ENCODE peak calls at places on chromosomes 1 and 21, in five cellular contexts. Q is H9, K is Calu3, P is breast epithelium, G is neural crest cell. U is an unnamed sample.

GRCh38 chr1:169529068-169529642 is 43.4 kb upstream of the SLC19A2 start:
- DNase-seq in Q (peak), K (peak), P (no peak), G (no peak), U (no peak)

GRCh38 chr21:46308431-46308830 is 15.2 kb downstream of the C21orf58 start:
- DNase-seq in Q (no peak), K (no peak), P (no peak), G (no peak), U (no peak)

GRCh38 chr1:199688133-199688676 is 339.3 kb upstream of the NR5A2 start:
- DNase-seq in Q (no peak), K (no peak), P (no peak), G (no peak), U (no peak)

GRCh38 chr1:175146535-175147213 is 45.9 kb downstream of the KIAA0040 start:
- DNase-seq in Q (peak), K (peak), P (peak), G (peak), U (peak)

GRCh38 chr1:118961156-118961555 is 27.0 kb downstream of the TBX15 start:
- DNase-seq in Q (no peak), K (no peak), P (no peak), G (no peak), U (no peak)

GRCh38 chr1:78102082-78102481 is 56.3 kb downstream of the GIPC2 start:
- DNase-seq in Q (no peak), K (no peak), P (no peak), G (no peak), U (no peak)

GRCh38 chr1:227453962-227454361 is 109.4 kb upstream of the ZNF678 start:
- DNase-seq in Q (no peak), K (no peak), P (no peak), G (no peak), U (no peak)

GRCh38 chr21:27759820-27760219 is 792.9 kb upstream of the ADAMTS5 start:
- DNase-seq in Q (peak), K (peak), P (no peak), G (no peak), U (no peak)

GRCh38 chr1:99170516-99170915 is 93.8 kb upstream of the PLPPR4 start:
- DNase-seq in Q (no peak), K (no peak), P (no peak), G (no peak), U (no peak)

GRCh38 chr1:22789356-22789994 is 78.8 kb downstream of the EPHB2 start:
- DNase-seq in Q (no peak), K (peak), P (no peak), G (no peak), U (no peak)

GRCh38 chr1:24089743-24090555 is 22.0 kb downstream of the MYOM3 start:
- DNase-seq in Q (no peak), K (no peak), P (no peak), G (no peak), U (no peak)

GRCh38 chr1:216310776-216311175 is 112.5 kb downstream of the USH2A start:
- DNase-seq in Q (peak), K (peak), P (no peak), G (peak), U (peak)

GRCh38 chr21:44374601-44375280 is 21.3 kb downstream of the TRPM2 start:
- DNase-seq in Q (no peak), K (no peak), P (no peak), G (no peak), U (no peak)

GRCh38 chr1:22317231-22317919 is 134.3 kb upstream of the ZBTB40 start:
- DNase-seq in Q (peak), K (peak), P (peak), G (peak), U (no peak)

GRCh38 chr1:165218666-165219065 is 137.8 kb downstream of the LMX1A start:
- DNase-seq in Q (no peak), K (no peak), P (no peak), G (no peak), U (no peak)
- TF ChIP-seq CTCF in Q (no peak), K (no peak), P (no peak), G (no peak), U (no peak)

GRCh38 chr1:154987326-154987725 is 4.2 kb downstream of the FLAD1 start:
- DNase-seq in Q (no peak), K (no peak), P (no peak), G (no peak), U (no peak)

GRCh38 chr1:154983776-154984466 is 777 bp downstream of the FLAD1 start:
- DNase-seq in Q (no peak), K (no peak), P (no peak), G (no peak), U (no peak)

GRCh38 chr1:154989195-154989860 is 4.1 kb upstream of the LENEP start:
- DNase-seq in Q (no peak), K (no peak), P (no peak), G (no peak), U (no peak)

GRCh38 chr1:154990276-154990675 is 3.1 kb upstream of the LENEP start:
- DNase-seq in Q (no peak), K (no peak), P (no peak), G (no peak), U (no peak)

DNA sequence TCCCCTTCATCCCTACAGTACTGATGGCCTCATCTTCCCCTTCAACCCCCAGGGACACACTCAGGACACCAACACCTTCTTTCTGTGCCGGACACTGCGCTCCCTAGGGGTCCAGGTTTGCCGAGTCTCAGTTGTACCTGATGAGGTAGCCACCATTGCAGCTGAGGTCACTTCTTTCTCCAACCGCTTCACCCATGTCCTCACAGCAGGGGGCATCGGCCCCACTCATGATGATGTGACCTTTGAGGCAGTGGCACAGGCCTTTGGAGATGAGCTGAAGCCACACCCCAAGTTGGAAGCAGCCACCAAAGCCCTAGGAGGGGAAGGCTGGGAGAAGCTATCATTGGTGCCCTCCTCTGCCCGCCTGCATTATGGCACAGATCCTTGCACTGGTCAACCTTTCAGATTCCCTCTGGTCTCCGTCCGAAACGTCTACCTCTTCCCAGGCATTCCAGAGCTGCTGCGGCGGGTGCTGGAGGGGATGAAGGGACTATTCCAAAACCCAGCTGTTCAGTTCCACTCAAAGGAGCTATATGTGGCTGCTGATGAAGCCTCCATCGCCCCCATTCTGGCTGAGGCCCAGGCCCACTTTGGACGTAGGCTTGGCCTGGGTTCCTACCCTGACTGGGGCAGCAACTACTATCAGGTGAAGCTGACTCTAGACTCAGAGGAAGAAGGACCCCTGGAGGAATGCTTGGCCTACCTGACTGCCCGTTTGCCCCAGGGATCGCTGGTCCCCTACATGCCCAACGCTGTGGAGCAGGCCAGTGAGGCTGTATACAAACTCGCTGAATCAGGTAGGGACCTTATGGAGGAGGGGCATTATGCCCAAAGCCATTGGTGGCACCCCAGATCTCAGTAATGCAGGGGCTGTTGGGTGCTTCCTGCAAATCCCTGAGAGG is 5.1 kb upstream of the LENEP start:
- DNase-seq in Q (no peak), K (no peak), P (no peak), G (no peak), U (no peak)
- TF ChIP-seq CTCF in Q (no peak), K (peak), P (no peak), G (no peak), U (peak)

DNA sequence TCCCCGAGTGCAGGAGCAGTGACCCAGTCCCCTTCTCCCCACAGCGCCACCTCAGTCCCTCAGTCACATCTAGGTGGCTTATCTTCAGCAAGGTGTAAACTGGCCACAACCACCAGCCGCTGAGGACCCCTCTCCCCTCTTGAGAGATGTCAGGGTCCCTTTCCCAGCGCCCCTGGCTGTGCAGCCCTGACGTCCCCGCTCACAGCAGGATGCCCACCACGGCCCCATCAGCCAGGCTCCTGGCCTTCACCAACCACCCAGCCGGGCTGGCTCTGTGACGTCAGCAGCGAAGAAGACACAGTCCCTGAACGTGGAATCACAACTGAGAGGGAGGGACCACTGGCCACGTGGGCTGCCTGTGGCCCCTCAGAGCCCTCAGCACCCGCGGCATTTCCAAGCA is 249.4 kb downstream of the NPHP4 start:
- DNase-seq in Q (no peak), K (no peak), P (peak), G (no peak), U (no peak)
- TF ChIP-seq CTCF in Q (no peak), K (no peak), P (no peak), G (no peak), U (no peak)

GRCh38 chr1:179447489-179447888 is 81.7 kb downstream of the AXDND1 start:
- DNase-seq in Q (peak), K (peak), P (no peak), G (no peak), U (no peak)
- TF ChIP-seq CTCF in Q (peak), K (peak), P (no peak), G (peak), U (peak)

GRCh38 chr1:44546403-44547053 is 127.8 kb downstream of the TMEM53 start:
- DNase-seq in Q (peak), K (no peak), P (no peak), G (no peak), U (no peak)
- TF ChIP-seq CTCF in Q (peak), K (no peak), P (no peak), G (no peak), U (no peak)

DNA sequence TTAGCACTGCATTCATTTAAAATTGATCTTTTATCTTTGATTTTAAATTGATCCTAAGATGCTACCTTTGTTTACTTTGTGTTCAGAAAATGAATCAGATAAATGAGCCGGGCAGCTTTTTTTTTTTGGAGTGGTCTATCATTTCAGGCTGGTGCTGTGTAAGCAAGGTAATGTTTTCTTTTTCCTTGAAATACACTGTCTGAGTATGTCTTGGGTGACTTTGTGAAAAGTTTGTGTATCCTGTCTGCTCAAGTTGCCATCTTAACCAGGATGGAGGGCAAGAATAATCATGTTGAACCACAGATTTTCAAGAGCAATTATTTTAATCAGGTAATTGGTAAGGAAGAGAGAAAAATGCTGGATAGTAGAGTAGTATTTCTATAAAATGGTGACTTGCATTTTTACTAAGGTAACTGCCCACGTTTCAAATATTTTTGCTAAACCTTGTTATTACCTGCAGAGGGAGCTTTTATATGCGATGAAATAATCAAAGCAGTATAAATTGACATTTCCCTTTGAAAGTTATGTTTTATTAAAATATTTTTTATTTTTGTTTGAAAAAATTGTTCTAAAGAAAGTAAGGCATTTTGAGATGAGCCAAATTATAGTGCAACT is 11.1 kb downstream of the ADGRL2 start:
- DNase-seq in Q (no peak), K (no peak), P (no peak), G (no peak), U (no peak)
- TF ChIP-seq CTCF in Q (no peak), K (no peak), P (peak), G (peak), U (peak)

GRCh38 chr1:91885716-91886506 is at the start of gene TGFBR3:
- DNase-seq in Q (peak), K (peak), P (peak), G (peak), U (peak)
- TF ChIP-seq CTCF in Q (peak), K (peak), P (peak), G (peak), U (peak)